ENCODE peak calls at places on chromosomes 4 and X, in six cellular contexts. One of them, this sample, is unnamed.

GRCh38 chrX:154408659-154409221 is 314 bp downstream of the DNASE1L1 start:
- DNase-seq in K562: no peak
- DNase-seq in H1: no peak
- DNase-seq in testis: no peak
- DNase-seq in IMR-90: no peak
- DNase-seq in A549: no peak
- DNase-seq in this sample: no peak

GRCh38 chrX:23981222-23981621 is 45.8 kb downstream of the KLHL15 start:
- DNase-seq in K562: no peak
- DNase-seq in H1: no peak
- DNase-seq in testis: no peak
- DNase-seq in IMR-90: no peak
- DNase-seq in A549: no peak
- DNase-seq in this sample: no peak

GRCh38 chr4:24473309-24473721 is 111.0 kb downstream of the DHX15 start:
- DNase-seq in K562: no peak
- DNase-seq in H1: no peak
- DNase-seq in testis: peak
- DNase-seq in IMR-90: peak
- DNase-seq in A549: no peak
- DNase-seq in this sample: peak

GRCh38 chrX:68396953-68397352 is 36.3 kb downstream of the OPHN1 start:
- DNase-seq in K562: no peak
- DNase-seq in H1: no peak
- DNase-seq in testis: peak
- DNase-seq in IMR-90: peak
- DNase-seq in A549: no peak
- DNase-seq in this sample: no peak

GRCh38 chrX:72121381-72121780 is 10.3 kb downstream of the RTL5 start:
- DNase-seq in K562: no peak
- DNase-seq in H1: no peak
- DNase-seq in testis: peak
- DNase-seq in IMR-90: peak
- DNase-seq in A549: no peak
- DNase-seq in this sample: peak

GRCh38 chr4:185657699-185658098 is 122.4 kb upstream of the PDLIM3 start:
- DNase-seq in K562: no peak
- DNase-seq in H1: no peak
- DNase-seq in testis: no peak
- DNase-seq in IMR-90: no peak
- DNase-seq in A549: no peak
- DNase-seq in this sample: no peak

GRCh38 chr4:176309772-176310171 is 10.0 kb upstream of the SPCS3 start:
- DNase-seq in K562: no peak
- DNase-seq in H1: no peak
- DNase-seq in testis: no peak
- DNase-seq in IMR-90: peak
- DNase-seq in A549: no peak
- DNase-seq in this sample: no peak

GRCh38 chr4:123706961-123707360 is 310.4 kb downstream of the SPRY1 start:
- DNase-seq in K562: no peak
- DNase-seq in H1: no peak
- DNase-seq in testis: no peak
- DNase-seq in IMR-90: no peak
- DNase-seq in A549: no peak
- DNase-seq in this sample: no peak

GRCh38 chrX:115563633-115564182 is 2.7 kb downstream of the PLS3 start:
- DNase-seq in K562: no peak
- DNase-seq in H1: no peak
- DNase-seq in testis: no peak
- DNase-seq in IMR-90: no peak
- DNase-seq in A549: no peak
- DNase-seq in this sample: peak

GRCh38 chr4:75189976-75190375 is 257.1 kb downstream of the PARM1 start:
- DNase-seq in K562: no peak
- DNase-seq in H1: no peak
- DNase-seq in testis: peak
- DNase-seq in IMR-90: no peak
- DNase-seq in A549: no peak
- DNase-seq in this sample: no peak

GRCh38 chrX:101265869-101266428 is 25.2 kb downstream of the TAF7L start:
- DNase-seq in K562: no peak
- DNase-seq in H1: no peak
- DNase-seq in testis: peak
- DNase-seq in IMR-90: peak
- DNase-seq in A549: no peak
- DNase-seq in this sample: no peak

GRCh38 chr4:73404457-73404856 is 370 bp downstream of the ALB start:
- DNase-seq in K562: no peak
- DNase-seq in H1: no peak
- DNase-seq in testis: no peak
- DNase-seq in IMR-90: no peak
- DNase-seq in A549: no peak
- DNase-seq in this sample: no peak

GRCh38 chrX:40558590-40558989 is 22.2 kb upstream of the ATP6AP2 start:
- DNase-seq in K562: no peak
- DNase-seq in H1: no peak
- DNase-seq in testis: no peak
- DNase-seq in IMR-90: no peak
- DNase-seq in A549: no peak
- DNase-seq in this sample: no peak

GRCh38 chr4:41693629-41694028 is 54.9 kb downstream of the PHOX2B start:
- DNase-seq in K562: no peak
- DNase-seq in H1: no peak
- DNase-seq in testis: no peak
- DNase-seq in IMR-90: peak
- DNase-seq in A549: peak
- DNase-seq in this sample: peak

GRCh38 chrX:110786486-110786885 is 9.1 kb downstream of the CHRDL1 start:
- DNase-seq in K562: no peak
- DNase-seq in H1: no peak
- DNase-seq in testis: no peak
- DNase-seq in IMR-90: peak
- DNase-seq in A549: no peak
- DNase-seq in this sample: no peak

GRCh38 chr4:82489987-82490386 is 59.6 kb downstream of the ENOPH1 start:
- DNase-seq in K562: no peak
- DNase-seq in H1: no peak
- DNase-seq in testis: no peak
- DNase-seq in IMR-90: no peak
- DNase-seq in A549: no peak
- DNase-seq in this sample: no peak

GRCh38 chr4:27616166-27616565 is 755.5 kb downstream of the STIM2 start:
- DNase-seq in K562: no peak
- DNase-seq in H1: no peak
- DNase-seq in testis: no peak
- DNase-seq in IMR-90: no peak
- DNase-seq in A549: no peak
- DNase-seq in this sample: no peak

GRCh38 chrX:34917146-34917545 is 25.4 kb upstream of the FAM47B start:
- DNase-seq in K562: no peak
- DNase-seq in H1: no peak
- DNase-seq in testis: no peak
- DNase-seq in IMR-90: peak
- DNase-seq in A549: no peak
- DNase-seq in this sample: no peak

GRCh38 chrX:123263246-123263757 is 79.2 kb downstream of the GRIA3 start:
- DNase-seq in K562: no peak
- DNase-seq in H1: no peak
- DNase-seq in testis: no peak
- DNase-seq in IMR-90: no peak
- DNase-seq in A549: no peak
- DNase-seq in this sample: no peak

GRCh38 chrX:37922926-37923325 is 75.6 kb upstream of the DYNLT3 start:
- DNase-seq in K562: no peak
- DNase-seq in H1: no peak
- DNase-seq in testis: peak
- DNase-seq in IMR-90: no peak
- DNase-seq in A549: no peak
- DNase-seq in this sample: no peak

GRCh38 chrX:15146515-15146914 is 123.4 kb downstream of the ASB9 start:
- DNase-seq in K562: peak
- DNase-seq in H1: no peak
- DNase-seq in testis: peak
- DNase-seq in IMR-90: no peak
- DNase-seq in A549: no peak
- DNase-seq in this sample: peak

GRCh38 chrX:43654431-43655150 is 1.5 kb upstream of the MAOA start:
- DNase-seq in K562: peak
- DNase-seq in H1: peak
- DNase-seq in testis: peak
- DNase-seq in IMR-90: peak
- DNase-seq in A549: peak
- DNase-seq in this sample: peak

GRCh38 chr4:118888666-118889312 is at the start of gene SYNPO2:
- DNase-seq in K562: no peak
- DNase-seq in H1: peak
- DNase-seq in testis: peak
- DNase-seq in IMR-90: peak
- DNase-seq in A549: peak
- DNase-seq in this sample: peak

GRCh38 chr4:87370071-87370470 is 20.9 kb downstream of the HSD17B11 start:
- DNase-seq in K562: no peak
- DNase-seq in H1: no peak
- DNase-seq in testis: no peak
- DNase-seq in IMR-90: no peak
- DNase-seq in A549: no peak
- DNase-seq in this sample: no peak

GRCh38 chrX:50635162-50635561 is 164.5 kb upstream of the DGKK start:
- DNase-seq in K562: no peak
- DNase-seq in H1: no peak
- DNase-seq in testis: no peak
- DNase-seq in IMR-90: no peak
- DNase-seq in A549: no peak
- DNase-seq in this sample: no peak

GRCh38 chr4:137156054-137156453 is 376.2 kb downstream of the PCDH18 start:
- DNase-seq in K562: no peak
- DNase-seq in H1: no peak
- DNase-seq in testis: no peak
- DNase-seq in IMR-90: peak
- DNase-seq in A549: no peak
- DNase-seq in this sample: no peak

GRCh38 chr4:139278956-139279722 is 886 bp downstream of the MGARP start:
- DNase-seq in K562: no peak
- DNase-seq in H1: no peak
- DNase-seq in testis: no peak
- DNase-seq in IMR-90: peak
- DNase-seq in A549: no peak
- DNase-seq in this sample: no peak

GRCh38 chr4:25862411-25863346 is at the start of gene SEL1L3:
- DNase-seq in K562: peak
- DNase-seq in H1: peak
- DNase-seq in testis: peak
- DNase-seq in IMR-90: no peak
- DNase-seq in A549: peak
- DNase-seq in this sample: peak

GRCh38 chr4:114658179-114658578 is 59.6 kb downstream of the UGT8 start:
- DNase-seq in K562: no peak
- DNase-seq in H1: no peak
- DNase-seq in testis: no peak
- DNase-seq in IMR-90: no peak
- DNase-seq in A549: no peak
- DNase-seq in this sample: no peak

GRCh38 chrX:114058988-114059418 is 524.9 kb upstream of the HTR2C start:
- DNase-seq in K562: no peak
- DNase-seq in H1: no peak
- DNase-seq in testis: no peak
- DNase-seq in IMR-90: no peak
- DNase-seq in A549: no peak
- DNase-seq in this sample: no peak
- TF ChIP-seq POLR2A in K562: peak
- TF ChIP-seq POLR2A in H1: no peak
- TF ChIP-seq POLR2A in testis: no peak
- TF ChIP-seq POLR2A in IMR-90: no peak
- TF ChIP-seq POLR2A in A549: no peak
- TF ChIP-seq POLR2A in this sample: no peak

DNA sequence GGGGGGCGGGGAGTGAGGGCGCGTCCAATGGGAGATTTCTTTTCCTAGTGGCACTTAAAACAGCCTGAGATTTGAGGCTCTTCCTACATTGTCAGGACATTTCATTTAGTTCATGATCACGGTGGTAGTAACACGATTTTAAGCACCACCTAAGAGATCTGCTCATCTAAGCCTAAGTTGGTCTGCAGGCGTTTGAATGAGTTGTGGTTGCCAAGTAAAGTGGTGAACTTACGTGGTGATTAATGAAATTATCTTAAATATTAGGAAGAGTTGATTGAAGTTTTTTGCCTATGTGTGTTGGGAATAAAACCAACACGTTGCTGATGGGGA is 1.1 kb downstream of the HTT start:
- DNase-seq in K562: no peak
- DNase-seq in H1: no peak
- DNase-seq in testis: no peak
- DNase-seq in IMR-90: no peak
- DNase-seq in A549: no peak
- DNase-seq in this sample: no peak
- H3K4me3 ChIP-seq in K562: peak
- H3K4me3 ChIP-seq in H1: peak
- H3K4me3 ChIP-seq in testis: peak
- H3K4me3 ChIP-seq in IMR-90: peak
- H3K4me3 ChIP-seq in A549: peak
- H3K4me3 ChIP-seq in this sample: peak

GRCh38 chrX:56758456-56758855 is 29.4 kb downstream of the NBDY start:
- DNase-seq in K562: no peak
- DNase-seq in H1: no peak
- DNase-seq in testis: no peak
- DNase-seq in IMR-90: no peak
- DNase-seq in A549: no peak
- DNase-seq in this sample: no peak
- TF ChIP-seq POLR2A in K562: no peak
- TF ChIP-seq POLR2A in H1: no peak
- TF ChIP-seq POLR2A in testis: no peak
- TF ChIP-seq POLR2A in IMR-90: no peak
- TF ChIP-seq POLR2A in A549: no peak
- TF ChIP-seq POLR2A in this sample: no peak

DNA sequence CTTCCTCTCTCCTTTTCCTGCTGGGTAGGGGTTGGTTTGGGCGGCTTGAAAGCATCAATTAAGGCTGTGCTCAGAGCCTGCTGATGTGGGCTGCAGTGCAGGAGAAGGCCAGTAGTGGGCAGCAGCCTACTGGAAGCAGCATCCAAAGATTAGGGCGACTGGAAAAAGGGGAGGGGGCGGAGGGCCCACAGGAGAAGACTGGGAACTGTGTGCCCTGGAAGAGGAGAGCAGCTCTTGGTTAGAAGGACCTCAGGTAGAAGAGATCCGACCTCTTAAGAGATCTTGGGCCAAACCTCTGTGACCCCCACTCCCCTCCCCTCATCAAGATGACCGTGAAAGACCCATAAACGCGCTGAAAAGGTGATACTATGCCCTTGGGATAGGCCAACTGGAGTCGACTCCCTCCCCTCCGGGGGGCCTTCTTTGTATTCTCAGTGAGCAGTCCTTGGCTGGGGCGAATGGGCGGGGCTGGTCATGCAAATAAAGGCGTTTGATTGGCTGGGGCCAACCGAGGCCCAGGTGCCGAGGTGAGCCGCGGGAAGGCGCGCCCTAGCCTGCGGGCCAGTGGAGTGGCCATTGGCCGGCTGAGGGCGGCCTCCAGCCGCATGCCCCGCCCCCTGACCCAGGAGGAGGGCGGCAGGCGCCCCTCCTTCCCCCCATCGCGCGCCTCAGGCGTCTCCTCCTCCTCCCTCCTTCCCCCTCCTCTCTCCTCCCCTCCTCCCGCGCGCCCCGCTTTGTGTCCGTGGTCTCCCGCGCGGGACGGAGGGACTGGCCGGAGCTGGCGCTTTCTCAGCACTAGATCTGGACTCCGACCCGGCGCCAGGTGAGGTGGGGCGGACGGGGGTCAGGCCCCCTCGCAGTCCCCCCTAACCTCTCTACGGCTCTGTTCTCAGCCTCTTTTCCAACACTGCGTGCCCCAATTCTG is 10.1 kb downstream of the DLG3 start:
- DNase-seq in K562: peak
- DNase-seq in H1: peak
- DNase-seq in testis: peak
- DNase-seq in IMR-90: peak
- DNase-seq in A549: peak
- DNase-seq in this sample: peak
- H3K4me3 ChIP-seq in K562: peak
- H3K4me3 ChIP-seq in H1: peak
- H3K4me3 ChIP-seq in testis: peak
- H3K4me3 ChIP-seq in IMR-90: peak
- H3K4me3 ChIP-seq in A549: peak
- H3K4me3 ChIP-seq in this sample: no peak

This sample was measured in NB4.